ENCODE peak calls at places on chromosome 4, in seven cellular contexts. E, W, G, F, A, P and D are unnamed samples.

GRCh38 chr4:184250795-184251679 is 33.4 kb upstream of the ENPP6 start:
- DNase-seq in W (peak), A (no peak), F (no peak), G (peak), P (peak), E (peak), D (peak)

GRCh38 chr4:10875144-10875799 is 190.7 kb upstream of the CLNK start:
- DNase-seq in P (no peak), F (no peak), W (no peak), A (no peak), G (no peak), E (no peak), D (no peak)

GRCh38 chr4:154018659-154019058 is 229.8 kb upstream of the SFRP2 start:
- DNase-seq in P (no peak), F (peak), A (peak), W (no peak), E (no peak), G (no peak), D (no peak)

GRCh38 chr4:168708108-168708507 is 211.3 kb downstream of the PALLD start:
- DNase-seq in W (no peak), F (no peak), E (no peak), G (no peak), A (no peak), P (no peak), D (no peak)

GRCh38 chr4:76691767-76692689 is 205.9 kb downstream of the SOWAHB start:
- DNase-seq in P (no peak), A (no peak), G (no peak), F (no peak), W (no peak), E (no peak), D (peak)

GRCh38 chr4:42487230-42487629 is 89.9 kb downstream of the SHISA3 start:
- DNase-seq in P (no peak), F (no peak), E (no peak), W (no peak), A (no peak), G (no peak), D (no peak)

GRCh38 chr4:139704915-139705485 is 39.4 kb downstream of the MGST2 start:
- DNase-seq in A (no peak), W (no peak), G (no peak), F (no peak), E (peak), P (no peak), D (peak)

GRCh38 chr4:120286813-120287212 is 220.2 kb upstream of the MAD2L1 start:
- DNase-seq in P (no peak), G (no peak), W (no peak), A (no peak), E (no peak), F (peak), D (no peak)

GRCh38 chr4:94571301-94571700 is 119.6 kb downstream of the PDLIM5 start:
- DNase-seq in G (no peak), P (no peak), W (no peak), E (no peak), F (no peak), A (no peak), D (no peak)

GRCh38 chr4:1406946-1407656 is 859 bp upstream of the NKX1-1 start:
- DNase-seq in G (no peak), F (peak), E (no peak), A (no peak), W (no peak), P (peak), D (no peak)

GRCh38 chr4:184392748-184393334 is 81.5 kb downstream of the IRF2 start:
- DNase-seq in A (no peak), E (no peak), F (peak), W (no peak), P (peak), G (no peak), D (no peak)

GRCh38 chr4:1492636-1493539 is 86.6 kb upstream of the NKX1-1 start:
- DNase-seq in G (no peak), A (no peak), E (no peak), P (no peak), W (no peak), F (peak), D (no peak)

GRCh38 chr4:532588-533317 is 33.7 kb downstream of the PIGG start:
- DNase-seq in W (no peak), P (no peak), E (no peak), A (no peak), F (peak), G (no peak), D (no peak)